ENCODE peak calls at places on chromosomes 2 and 18, in six cellular contexts. One of them, this sample, is unnamed.

GRCh38 chr2:53422979-53423378 is 344.6 kb upstream of the CHAC2 start:
- DNase-seq in brain microvascular endothelial cell: peak
- DNase-seq in cardiac fibroblast: peak
- DNase-seq in body of pancreas: peak
- DNase-seq in psoas muscle: no peak
- DNase-seq in fibroblast of lung: peak
- DNase-seq in this sample: peak

GRCh38 chr18:63924551-63924950 is 16.8 kb downstream of the SERPINB10 start:
- DNase-seq in cardiac fibroblast: peak
- DNase-seq in brain microvascular endothelial cell: no peak
- DNase-seq in fibroblast of lung: peak
- DNase-seq in psoas muscle: no peak
- DNase-seq in body of pancreas: no peak
- DNase-seq in this sample: peak

GRCh38 chr2:232628466-232629200 is 4.8 kb upstream of the EFHD1 start:
- DNase-seq in psoas muscle: peak
- DNase-seq in body of pancreas: no peak
- DNase-seq in cardiac fibroblast: no peak
- DNase-seq in fibroblast of lung: no peak
- DNase-seq in brain microvascular endothelial cell: no peak
- DNase-seq in this sample: no peak

GRCh38 chr2:168369087-168369486 is 87.0 kb upstream of the CERS6 start:
- DNase-seq in cardiac fibroblast: no peak
- DNase-seq in psoas muscle: no peak
- DNase-seq in body of pancreas: no peak
- DNase-seq in brain microvascular endothelial cell: no peak
- DNase-seq in fibroblast of lung: peak
- DNase-seq in this sample: no peak

GRCh38 chr2:203683932-203684556 is 22.4 kb upstream of the CD28 start:
- DNase-seq in fibroblast of lung: peak
- DNase-seq in body of pancreas: no peak
- DNase-seq in cardiac fibroblast: peak
- DNase-seq in psoas muscle: peak
- DNase-seq in brain microvascular endothelial cell: peak
- DNase-seq in this sample: peak

GRCh38 chr2:207131634-207132418 is 33.9 kb downstream of the KLF7 start:
- DNase-seq in brain microvascular endothelial cell: no peak
- DNase-seq in psoas muscle: no peak
- DNase-seq in cardiac fibroblast: no peak
- DNase-seq in fibroblast of lung: no peak
- DNase-seq in body of pancreas: no peak
- DNase-seq in this sample: peak

GRCh38 chr2:97704989-97705388 is 8.4 kb upstream of the ZAP70 start:
- DNase-seq in body of pancreas: no peak
- DNase-seq in psoas muscle: no peak
- DNase-seq in cardiac fibroblast: no peak
- DNase-seq in brain microvascular endothelial cell: no peak
- DNase-seq in fibroblast of lung: no peak
- DNase-seq in this sample: no peak

GRCh38 chr2:241947401-241947800 is 77.9 kb downstream of the RTP5 start:
- DNase-seq in cardiac fibroblast: no peak
- DNase-seq in psoas muscle: no peak
- DNase-seq in fibroblast of lung: no peak
- DNase-seq in brain microvascular endothelial cell: no peak
- DNase-seq in body of pancreas: no peak
- DNase-seq in this sample: no peak

GRCh38 chr2:236687296-236687955 is 117.8 kb downstream of the ACKR3 start:
- DNase-seq in psoas muscle: no peak
- DNase-seq in cardiac fibroblast: no peak
- DNase-seq in fibroblast of lung: no peak
- DNase-seq in body of pancreas: no peak
- DNase-seq in brain microvascular endothelial cell: no peak
- DNase-seq in this sample: no peak

GRCh38 chr2:236685979-236686520 is 116.4 kb downstream of the ACKR3 start:
- DNase-seq in fibroblast of lung: no peak
- DNase-seq in brain microvascular endothelial cell: no peak
- DNase-seq in body of pancreas: no peak
- DNase-seq in cardiac fibroblast: no peak
- DNase-seq in psoas muscle: no peak
- DNase-seq in this sample: no peak

GRCh38 chr2:236682651-236683422 is 113.2 kb downstream of the ACKR3 start:
- DNase-seq in fibroblast of lung: peak
- DNase-seq in body of pancreas: no peak
- DNase-seq in cardiac fibroblast: no peak
- DNase-seq in brain microvascular endothelial cell: no peak
- DNase-seq in psoas muscle: no peak
- DNase-seq in this sample: no peak

GRCh38 chr2:236684534-236685256 is 115.1 kb downstream of the ACKR3 start:
- DNase-seq in psoas muscle: no peak
- DNase-seq in fibroblast of lung: no peak
- DNase-seq in cardiac fibroblast: no peak
- DNase-seq in brain microvascular endothelial cell: no peak
- DNase-seq in body of pancreas: no peak
- DNase-seq in this sample: no peak

GRCh38 chr2:236685361-236685760 is 115.7 kb downstream of the ACKR3 start:
- DNase-seq in brain microvascular endothelial cell: no peak
- DNase-seq in body of pancreas: no peak
- DNase-seq in fibroblast of lung: no peak
- DNase-seq in psoas muscle: no peak
- DNase-seq in cardiac fibroblast: no peak
- DNase-seq in this sample: no peak
- H3K4me3 ChIP-seq in brain microvascular endothelial cell: no peak
- H3K4me3 ChIP-seq in body of pancreas: no peak
- H3K4me3 ChIP-seq in fibroblast of lung: no peak
- H3K4me3 ChIP-seq in psoas muscle: no peak
- H3K4me3 ChIP-seq in cardiac fibroblast: no peak
- H3K4me3 ChIP-seq in this sample: no peak

GRCh38 chr2:222499226-222499625 is 74.9 kb downstream of the SGPP2 start:
- DNase-seq in brain microvascular endothelial cell: no peak
- DNase-seq in fibroblast of lung: no peak
- DNase-seq in cardiac fibroblast: no peak
- DNase-seq in body of pancreas: no peak
- DNase-seq in psoas muscle: no peak
- DNase-seq in this sample: no peak

GRCh38 chr2:222506230-222506934 is 82.0 kb downstream of the SGPP2 start:
- DNase-seq in cardiac fibroblast: no peak
- DNase-seq in psoas muscle: no peak
- DNase-seq in brain microvascular endothelial cell: no peak
- DNase-seq in fibroblast of lung: no peak
- DNase-seq in body of pancreas: no peak
- DNase-seq in this sample: no peak

GRCh38 chr2:222504714-222505113 is 80.4 kb downstream of the SGPP2 start:
- DNase-seq in cardiac fibroblast: no peak
- DNase-seq in brain microvascular endothelial cell: no peak
- DNase-seq in body of pancreas: no peak
- DNase-seq in psoas muscle: no peak
- DNase-seq in fibroblast of lung: no peak
- DNase-seq in this sample: no peak

DNA sequence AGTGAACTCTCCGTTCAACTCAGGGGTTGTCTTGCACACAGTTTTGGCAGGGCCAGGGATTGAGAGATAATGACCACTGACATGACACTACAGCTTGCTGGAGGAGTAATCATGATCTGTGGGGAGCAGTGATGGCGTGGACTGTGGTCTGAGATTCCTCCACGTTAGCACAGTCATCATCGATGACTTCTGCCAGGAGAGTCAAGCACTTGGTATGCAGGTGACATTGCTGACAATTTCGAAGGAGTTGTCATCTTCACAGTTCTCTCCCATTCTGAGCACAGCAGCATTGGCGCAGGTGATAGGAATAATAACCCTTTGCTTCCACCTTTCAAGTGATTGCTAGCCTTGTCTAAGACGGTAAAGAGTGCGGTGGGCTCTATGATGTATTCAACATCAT is 79.8 kb downstream of the SGPP2 start:
- DNase-seq in brain microvascular endothelial cell: no peak
- DNase-seq in body of pancreas: no peak
- DNase-seq in psoas muscle: no peak
- DNase-seq in fibroblast of lung: no peak
- DNase-seq in cardiac fibroblast: no peak
- DNase-seq in this sample: no peak
- TF ChIP-seq CTCF in brain microvascular endothelial cell: no peak
- TF ChIP-seq CTCF in body of pancreas: no peak
- TF ChIP-seq CTCF in psoas muscle: no peak
- TF ChIP-seq CTCF in fibroblast of lung: no peak
- TF ChIP-seq CTCF in cardiac fibroblast: no peak
- TF ChIP-seq CTCF in this sample: no peak

DNA sequence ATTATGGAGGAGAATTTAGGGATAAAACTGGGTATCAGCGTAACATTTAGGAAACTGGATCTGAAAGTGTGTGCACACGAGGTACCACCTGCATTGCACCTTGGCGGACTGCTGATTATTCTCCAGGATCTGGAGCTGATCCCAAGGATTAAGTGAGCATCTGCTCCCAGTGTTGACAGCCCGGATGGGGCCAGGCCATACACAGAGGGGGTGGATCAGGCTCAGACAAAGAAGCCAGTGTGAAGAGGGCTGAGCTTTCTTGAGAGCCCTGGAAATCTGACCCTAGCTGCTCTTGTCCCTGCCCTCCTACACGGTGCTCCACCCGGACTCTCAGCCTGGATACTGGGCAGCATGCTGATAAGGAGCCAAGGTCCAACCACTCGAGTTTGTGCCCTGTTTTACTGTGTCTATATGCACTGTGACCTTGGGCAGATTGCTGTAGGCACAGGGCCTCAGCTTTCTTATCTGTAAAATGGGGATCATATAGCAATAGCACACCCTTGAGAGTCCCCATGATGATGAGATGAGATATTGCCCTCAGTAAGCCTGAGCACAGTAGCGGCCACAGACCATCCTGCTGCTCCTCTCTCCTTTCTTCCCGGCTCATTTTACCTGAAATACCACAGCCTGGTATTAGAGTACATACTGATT is 396.8 kb upstream of the CELF4 start:
- DNase-seq in psoas muscle: no peak
- DNase-seq in fibroblast of lung: no peak
- DNase-seq in cardiac fibroblast: no peak
- DNase-seq in brain microvascular endothelial cell: no peak
- DNase-seq in body of pancreas: no peak
- DNase-seq in this sample: no peak
- H3K4me3 ChIP-seq in psoas muscle: no peak
- H3K4me3 ChIP-seq in fibroblast of lung: no peak
- H3K4me3 ChIP-seq in cardiac fibroblast: no peak
- H3K4me3 ChIP-seq in brain microvascular endothelial cell: no peak
- H3K4me3 ChIP-seq in body of pancreas: no peak
- H3K4me3 ChIP-seq in this sample: no peak

GRCh38 chr18:75173125-75173432 is 35.9 kb downstream of the PTGR3 start:
- DNase-seq in body of pancreas: no peak
- DNase-seq in cardiac fibroblast: peak
- DNase-seq in psoas muscle: no peak
- DNase-seq in brain microvascular endothelial cell: no peak
- DNase-seq in fibroblast of lung: no peak
- DNase-seq in this sample: peak
- TF ChIP-seq CTCF in body of pancreas: peak
- TF ChIP-seq CTCF in cardiac fibroblast: peak
- TF ChIP-seq CTCF in psoas muscle: no peak
- TF ChIP-seq CTCF in brain microvascular endothelial cell: peak
- TF ChIP-seq CTCF in fibroblast of lung: no peak
- TF ChIP-seq CTCF in this sample: no peak

DNA sequence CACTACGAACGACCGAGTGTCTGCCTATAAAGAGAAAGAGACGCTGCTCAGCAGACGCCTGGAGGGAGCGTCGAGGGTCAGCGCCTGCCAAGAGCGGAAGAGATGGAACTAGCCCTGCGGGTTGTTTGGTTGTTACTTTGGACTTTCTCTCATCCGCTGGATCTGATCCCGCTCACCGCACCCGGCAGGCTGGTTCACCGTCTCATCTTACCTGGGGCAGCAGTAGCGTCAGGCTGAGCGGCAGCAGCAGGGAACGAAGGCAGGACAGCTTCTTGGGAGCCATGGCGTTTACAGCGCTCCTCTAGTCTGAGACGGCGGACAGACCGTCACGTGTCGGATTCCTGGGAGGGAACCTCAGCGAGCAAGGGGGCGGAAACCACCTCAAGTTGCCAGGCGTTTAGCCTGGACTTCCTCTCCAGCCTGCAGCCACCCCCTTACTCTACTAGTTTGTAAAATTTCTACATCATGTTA is 1.9 kb downstream of the GLB1L start:
- DNase-seq in cardiac fibroblast: peak
- DNase-seq in psoas muscle: no peak
- DNase-seq in body of pancreas: no peak
- DNase-seq in brain microvascular endothelial cell: no peak
- DNase-seq in fibroblast of lung: no peak
- DNase-seq in this sample: peak
- H3K4me3 ChIP-seq in cardiac fibroblast: peak
- H3K4me3 ChIP-seq in psoas muscle: no peak
- H3K4me3 ChIP-seq in body of pancreas: no peak
- H3K4me3 ChIP-seq in brain microvascular endothelial cell: peak
- H3K4me3 ChIP-seq in fibroblast of lung: peak
- H3K4me3 ChIP-seq in this sample: peak